ENCODE peak calls at places on chromosomes 4 and X, in six cellular contexts. O is body of pancreas; N is lower lobe of right lung; T is CD8-positive, alpha-beta memory T cell; J is aorta; Y is GM23248. U is an unnamed sample. For H3K27me3, the result is how much of the 10 kb centered on the place peaks cover.

GRCh38 chr4:122224348-122224747 is 72.2 kb downstream of the BLTP1 start:
- DNase-seq in O (no peak), N (no peak), T (no peak), J (no peak), Y (peak), U (no peak)

GRCh38 chr4:109574443-109574850 is 14.4 kb downstream of the MCUB start:
- DNase-seq in O (no peak), N (no peak), T (no peak), J (no peak), Y (peak), U (no peak)

GRCh38 chrX:118510076-118510475 is 14.5 kb downstream of the DOCK11 start:
- DNase-seq in O (no peak), N (peak), T (no peak), J (peak), Y (no peak), U (no peak)

GRCh38 chr4:159946983-159947645 is 844.2 kb downstream of the RAPGEF2 start:
- DNase-seq in O (no peak), N (no peak), T (no peak), J (no peak), Y (peak), U (no peak)

GRCh38 chr4:148312996-148313490 is 129.2 kb downstream of the NR3C2 start:
- DNase-seq in O (no peak), N (no peak), T (no peak), J (no peak), Y (no peak), U (no peak)

GRCh38 chr4:112633477-112634235 is 3.1 kb downstream of the ZGRF1 start:
- DNase-seq in O (no peak), N (no peak), T (peak), J (no peak), Y (peak), U (no peak)

GRCh38 chr4:165784672-165785071 is 88.4 kb upstream of the TLL1 start:
- DNase-seq in O (no peak), N (no peak), T (no peak), J (no peak), Y (no peak), U (no peak)

GRCh38 chrX:25851141-25851540 is 287.0 kb upstream of the MAGEB18 start:
- DNase-seq in O (no peak), N (no peak), T (no peak), J (no peak), Y (no peak), U (no peak)

GRCh38 chr4:3472411-3473141 is 9.5 kb downstream of the DOK7 start:
- DNase-seq in O (peak), N (peak), T (no peak), J (no peak), Y (no peak), U (no peak)

GRCh38 chr4:37066149-37066548 is 178.4 kb upstream of the NWD2 start:
- DNase-seq in O (peak), N (no peak), T (no peak), J (no peak), Y (no peak), U (no peak)

GRCh38 chr4:76214269-76214628 is 625 bp upstream of the SCARB2 start:
- DNase-seq in O (no peak), N (no peak), T (no peak), J (no peak), Y (no peak), U (no peak)

GRCh38 chrX:120308558-120308957 is 2.7 kb downstream of the TMEM255A start:
- DNase-seq in O (no peak), N (peak), T (no peak), J (no peak), Y (no peak), U (no peak)

GRCh38 chrX:134684956-134685355 is 26.7 kb upstream of the PLAC1 start:
- DNase-seq in O (no peak), N (no peak), T (no peak), J (no peak), Y (no peak), U (no peak)

GRCh38 chrX:117511379-117511778 is 605.2 kb downstream of the KLHL13 start:
- DNase-seq in O (peak), N (no peak), T (no peak), J (no peak), Y (no peak), U (no peak)

GRCh38 chr4:108891921-108892320 is 129.1 kb upstream of the ETNPPL start:
- DNase-seq in O (no peak), N (no peak), T (no peak), J (no peak), Y (no peak), U (no peak)

GRCh38 chr4:94516999-94517398 is 65.3 kb downstream of the PDLIM5 start:
- DNase-seq in O (no peak), N (no peak), T (no peak), J (no peak), Y (peak), U (no peak)

GRCh38 chrX:125998432-125998831 is 167.7 kb downstream of the DCAF12L2 start:
- DNase-seq in O (no peak), N (no peak), T (no peak), J (no peak), Y (peak), U (no peak)

GRCh38 chr4:81130569-81130968 is 84.5 kb downstream of the PRKG2 start:
- DNase-seq in O (no peak), N (no peak), T (no peak), J (no peak), Y (no peak), U (no peak)

GRCh38 chr4:86955888-86956451 is 21.2 kb downstream of the AFF1 start:
- DNase-seq in O (no peak), N (no peak), T (no peak), J (no peak), Y (no peak), U (no peak)

GRCh38 chr4:91577864-91578263 is 725.9 kb upstream of the GRID2 start:
- DNase-seq in O (no peak), N (no peak), T (no peak), J (no peak), Y (no peak), U (no peak)

GRCh38 chr4:173076903-173077629 is 91.5 kb upstream of the GALNT7 start:
- DNase-seq in O (no peak), N (no peak), T (no peak), J (no peak), Y (peak), U (no peak)

GRCh38 chr4:163544407-163545038 is 50.0 kb downstream of the TMA16 start:
- DNase-seq in O (peak), N (peak), T (peak), J (peak), Y (peak), U (peak)

GRCh38 chr4:174423257-174423944 is 98.9 kb downstream of the HPGD start:
- DNase-seq in O (peak), N (no peak), T (no peak), J (peak), Y (peak), U (peak)

GRCh38 chrX:50799531-50799961 is 14.4 kb downstream of the SHROOM4 start:
- DNase-seq in O (no peak), N (peak), T (no peak), J (peak), Y (peak), U (no peak)

GRCh38 chr4:162782096-162782777 is 384.5 kb downstream of the NAF1 start:
- DNase-seq in O (no peak), N (no peak), T (no peak), J (no peak), Y (no peak), U (no peak)

GRCh38 chrX:53262189-53262917 is 19.0 kb downstream of the IQSEC2 start:
- DNase-seq in O (no peak), N (no peak), T (no peak), J (no peak), Y (no peak), U (no peak)

GRCh38 chrX:40154853-40155616 is 57.3 kb upstream of the BCOR start:
- DNase-seq in O (peak), N (peak), T (no peak), J (peak), Y (peak), U (no peak)

GRCh38 chr4:124179521-124180186 is 532.9 kb downstream of the ANKRD50 start:
- DNase-seq in O (no peak), N (no peak), T (no peak), J (peak), Y (no peak), U (no peak)

GRCh38 chr4:113979973-113980615 is 647 bp upstream of the ARSJ start:
- DNase-seq in O (no peak), N (no peak), T (no peak), J (no peak), Y (peak), U (no peak)

GRCh38 chrX:70452143-70452733 is 7.6 kb downstream of the DLG3 start:
- DNase-seq in O (peak), N (peak), T (peak), J (peak), Y (peak), U (peak)

GRCh38 chrX:77953300-77953699 is 16.1 kb downstream of the PGAM4 start:
- DNase-seq in O (no peak), N (no peak), T (no peak), J (no peak), Y (no peak), U (no peak)

GRCh38 chrX:72304877-72305276 is 837 bp downstream of the CITED1 start:
- DNase-seq in O (no peak), N (no peak), T (no peak), J (no peak), Y (peak), U (no peak)
- H3K27me3 ChIP-seq in O (under half), N (under half), T (under half), J (under half), Y (under half), U (under half)

GRCh38 chrX:47366051-47366722 is 4.2 kb upstream of the ZNF157 start:
- DNase-seq in O (peak), N (peak), T (peak), J (peak), Y (peak), U (peak)
- H3K27ac ChIP-seq in O (peak), N (peak), T (peak), J (no peak), Y (no peak), U (peak)

GRCh38 chr4:142752331-142752830 is 93.7 kb downstream of the INPP4B start:
- DNase-seq in O (no peak), N (no peak), T (no peak), J (no peak), Y (peak), U (no peak)
- H3K27me3 ChIP-seq in O (under half), N (under half), T (under half), J (under half), Y (under half), U (under half)

GRCh38 chrX:154022108-154022507 is 2.4 kb upstream of the IRAK1 start:
- DNase-seq in O (no peak), N (no peak), T (no peak), J (no peak), Y (no peak), U (no peak)
- H3K27ac ChIP-seq in O (no peak), N (no peak), T (no peak), J (no peak), Y (peak), U (no peak)

GRCh38 chrX:24789047-24789446 is 95.3 kb downstream of the POLA1 start:
- DNase-seq in O (no peak), N (no peak), T (no peak), J (no peak), Y (no peak), U (no peak)

GRCh38 chrX:24790166-24790565 is 96.4 kb downstream of the POLA1 start:
- DNase-seq in O (no peak), N (no peak), T (no peak), J (no peak), Y (no peak), U (no peak)
- H3K27me3 ChIP-seq in O (under half), N (under half), T (under half), J (under half), Y (under half), U (under half)

U was measured in naive thymus-derived CD4-positive, alpha-beta T cell.